ENCODE peak calls at places on chromosomes 1 and 21, in six cellular contexts. X, H, N, B, A and V are unnamed samples. For H3K27me3, the result is how much of the 10 kb centered on the place peaks cover.

GRCh38 chr1:21297975-21298374 is 7.7 kb upstream of the ECE1 start:
- DNase-seq in X (no peak), B (no peak), A (no peak), N (no peak), H (no peak), V (no peak)

GRCh38 chr1:151124763-151125403 is 21.5 kb downstream of the SEMA6C start:
- DNase-seq in X (no peak), N (no peak), H (no peak), B (no peak), A (no peak), V (no peak)

GRCh38 chr1:36119451-36119850 is 5.6 kb downstream of the COL8A2 start:
- DNase-seq in A (no peak), B (no peak), X (no peak), N (no peak), H (no peak), V (no peak)

GRCh38 chr1:181050922-181051321 is 17.1 kb downstream of the MR1 start:
- DNase-seq in B (no peak), A (no peak), X (no peak), N (no peak), H (no peak), V (no peak)

GRCh38 chr1:59492500-59492899 is 195.6 kb downstream of the FGGY start:
- DNase-seq in A (no peak), X (no peak), B (no peak), H (no peak), N (no peak), V (no peak)

GRCh38 chr1:83559090-83559489 is 439.8 kb downstream of the TTLL7 start:
- DNase-seq in N (no peak), A (no peak), X (no peak), B (no peak), H (no peak), V (no peak)

GRCh38 chr1:199685369-199685768 is 342.1 kb upstream of the NR5A2 start:
- DNase-seq in B (peak), H (peak), A (no peak), X (peak), N (peak), V (peak)

GRCh38 chr1:44021581-44022321 is 9.5 kb downstream of the SLC6A9 start:
- DNase-seq in N (no peak), A (no peak), H (no peak), X (no peak), B (no peak), V (no peak)

GRCh38 chr1:150973258-150973825 is 1.3 kb downstream of the CERS2 start:
- DNase-seq in X (no peak), H (no peak), A (no peak), N (no peak), B (no peak), V (no peak)

GRCh38 chr1:156860113-156860638 is 489 bp upstream of the NTRK1 start:
- DNase-seq in N (no peak), X (peak), A (no peak), B (peak), H (peak), V (no peak)

GRCh38 chr1:8427493-8427892 is 109.6 kb downstream of the SLC45A1 start:
- DNase-seq in X (no peak), B (no peak), H (no peak), A (no peak), N (no peak), V (no peak)

GRCh38 chr21:29299906-29300546 is 1.3 kb downstream of the BACH1 start:
- DNase-seq in B (peak), N (peak), A (peak), H (peak), X (peak), V (peak)

GRCh38 chr1:8431028-8431427 is 113.1 kb downstream of the SLC45A1 start:
- DNase-seq in B (no peak), A (no peak), H (no peak), N (no peak), X (no peak), V (no peak)

GRCh38 chr1:180462099-180462498 is 40.3 kb downstream of the ACBD6 start:
- DNase-seq in A (no peak), N (no peak), H (peak), B (no peak), X (no peak), V (no peak)

GRCh38 chr1:192951961-192952460 is 107.1 kb downstream of the UCHL5 start:
- DNase-seq in A (no peak), B (peak), X (peak), H (peak), N (peak), V (peak)

GRCh38 chr1:109201123-109201703 is 12.5 kb upstream of the SARS1 start:
- DNase-seq in N (peak), B (peak), A (no peak), X (peak), H (peak), V (peak)

GRCh38 chr1:159686599-159687299 is 27.6 kb downstream of the CRP start:
- DNase-seq in A (no peak), N (no peak), B (no peak), H (no peak), X (no peak), V (no peak)

GRCh38 chr1:240575976-240576666 is 35.8 kb downstream of the GREM2 start:
- DNase-seq in B (no peak), A (peak), N (no peak), H (peak), X (peak), V (no peak)

GRCh38 chr1:91765880-91766443 is 120.0 kb downstream of the TGFBR3 start:
- DNase-seq in A (no peak), H (no peak), B (no peak), N (no peak), X (no peak), V (no peak)

GRCh38 chr21:28334407-28334806 is 658.3 kb downstream of the LTN1 start:
- DNase-seq in H (no peak), A (no peak), X (no peak), B (peak), N (no peak), V (peak)

GRCh38 chr1:45250544-45250943 is 44.1 kb upstream of the ZSWIM5 start:
- DNase-seq in H (no peak), X (no peak), N (no peak), A (no peak), B (no peak), V (no peak)

GRCh38 chr1:45246760-45247159 is 40.4 kb upstream of the ZSWIM5 start:
- DNase-seq in A (no peak), X (peak), N (peak), H (peak), B (peak), V (peak)

GRCh38 chr1:45238846-45239245 is 32.4 kb upstream of the ZSWIM5 start:
- DNase-seq in X (no peak), B (no peak), H (no peak), A (no peak), N (no peak), V (no peak)

GRCh38 chr1:45243476-45244343 is 37.3 kb upstream of the ZSWIM5 start:
- DNase-seq in A (no peak), N (no peak), B (no peak), X (peak), H (no peak), V (no peak)

GRCh38 chr1:45244660-45245059 is 38.3 kb upstream of the ZSWIM5 start:
- DNase-seq in A (no peak), X (no peak), N (no peak), H (no peak), B (no peak), V (no peak)
- TF ChIP-seq CTCF in A (no peak), X (no peak), N (no peak), H (no peak), B (no peak), V (no peak)

GRCh38 chr1:4052657-4053056 is 152.6 kb upstream of the C1orf174 start:
- DNase-seq in H (no peak), A (no peak), X (no peak), B (no peak), N (no peak), V (no peak)
- H3K27me3 ChIP-seq in H (under half), A (under half), X (under half), B (half or more), N (under half), V (under half)

DNA sequence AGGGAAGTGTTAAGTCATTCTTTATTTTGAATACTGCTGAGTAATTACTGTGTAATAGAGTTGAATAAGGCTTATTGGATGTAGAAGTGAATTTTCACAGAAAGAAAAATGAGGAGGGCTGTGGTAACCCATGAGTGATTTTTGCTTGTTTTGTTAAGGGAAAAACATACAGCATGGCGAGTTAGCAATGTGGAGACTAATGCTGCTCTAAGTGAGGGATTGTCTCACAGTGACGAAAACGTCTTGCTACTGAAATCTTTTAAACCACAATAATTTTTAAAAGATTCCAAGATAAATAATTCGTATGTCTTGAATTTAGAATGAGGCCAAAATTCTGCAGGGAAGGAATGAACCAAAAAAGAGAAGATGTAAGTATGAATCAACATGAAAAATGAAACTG is 16.2 kb upstream of the PLA2G4A start:
- DNase-seq in N (no peak), H (peak), A (no peak), B (no peak), X (peak), V (peak)
- TF ChIP-seq CTCF in N (no peak), H (no peak), A (no peak), B (no peak), X (no peak), V (no peak)

GRCh38 chr1:47726496-47726855 is 270.7 kb downstream of the TRABD2B start:
- DNase-seq in H (no peak), N (no peak), B (no peak), X (no peak), A (no peak), V (no peak)

GRCh38 chr1:47724427-47724999 is 272.7 kb downstream of the TRABD2B start:
- DNase-seq in N (no peak), H (no peak), X (no peak), B (no peak), A (no peak), V (no peak)

GRCh38 chr1:47727051-47727708 is 270.0 kb downstream of the TRABD2B start:
- DNase-seq in N (no peak), A (no peak), H (no peak), X (no peak), B (no peak), V (no peak)

GRCh38 chr1:47725000-47725731 is 272.0 kb downstream of the TRABD2B start:
- DNase-seq in H (no peak), B (peak), N (no peak), A (no peak), X (no peak), V (no peak)

GRCh38 chr1:47725732-47726495 is 271.3 kb downstream of the TRABD2B start:
- DNase-seq in A (peak), X (peak), B (peak), N (peak), H (peak), V (no peak)
- H3K27me3 ChIP-seq in A (under half), X (under half), B (under half), N (half or more), H (under half), V (under half)

GRCh38 chr1:235158680-235159079 is 2.4 kb downstream of the RBM34 start:
- DNase-seq in N (no peak), B (no peak), X (no peak), H (no peak), A (no peak), V (no peak)

GRCh38 chr1:235161685-235162327 is 756 bp upstream of the RBM34 start:
- DNase-seq in A (no peak), B (no peak), H (no peak), X (no peak), N (no peak), V (no peak)

GRCh38 chr1:235157150-235157549 is 3.9 kb downstream of the RBM34 start:
- DNase-seq in X (no peak), B (no peak), H (no peak), A (no peak), N (no peak), V (no peak)

GRCh38 chr1:235160395-235160964 is 570 bp downstream of the RBM34 start:
- DNase-seq in H (peak), X (peak), A (no peak), N (no peak), B (peak), V (peak)

DNA sequence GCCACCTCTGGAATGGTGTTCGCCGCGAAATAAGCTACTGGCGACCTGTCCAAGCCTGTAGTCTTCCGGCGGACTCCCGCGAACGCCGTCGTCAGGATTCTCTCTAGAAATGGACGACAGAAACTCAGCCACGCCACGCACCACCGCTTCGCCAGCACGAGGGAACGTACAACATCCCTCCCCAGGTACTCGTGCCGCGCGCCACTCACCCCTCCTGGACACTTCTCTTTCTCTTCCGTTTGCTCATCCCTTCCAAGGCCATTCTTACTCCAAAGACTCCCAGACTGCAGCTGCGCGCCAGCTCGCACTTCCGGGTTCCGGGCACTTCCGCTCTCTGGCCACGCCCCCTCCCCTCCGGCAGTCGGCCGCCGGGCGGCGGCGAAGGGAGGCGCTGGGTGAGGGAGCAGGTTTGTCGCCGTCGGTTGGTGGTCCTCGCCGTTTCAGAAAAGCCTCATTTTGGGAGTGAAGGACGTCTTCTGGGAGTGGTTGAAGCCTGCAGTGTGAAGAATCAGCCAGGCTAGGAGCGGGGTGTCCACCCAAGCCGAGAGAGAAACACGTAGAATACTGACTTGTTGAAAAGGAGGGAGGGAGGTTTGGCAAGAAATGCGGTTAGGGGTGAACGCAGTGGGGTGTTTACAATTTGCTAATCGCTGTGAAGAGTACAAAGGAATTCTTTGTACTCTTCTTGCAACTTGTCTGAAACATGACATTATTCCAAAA is at the start of gene RBM34:
- DNase-seq in X (peak), A (peak), H (peak), B (peak), N (peak), V (peak)
- TF ChIP-seq CTCF in X (peak), A (peak), H (peak), B (no peak), N (peak), V (no peak)

DNA sequence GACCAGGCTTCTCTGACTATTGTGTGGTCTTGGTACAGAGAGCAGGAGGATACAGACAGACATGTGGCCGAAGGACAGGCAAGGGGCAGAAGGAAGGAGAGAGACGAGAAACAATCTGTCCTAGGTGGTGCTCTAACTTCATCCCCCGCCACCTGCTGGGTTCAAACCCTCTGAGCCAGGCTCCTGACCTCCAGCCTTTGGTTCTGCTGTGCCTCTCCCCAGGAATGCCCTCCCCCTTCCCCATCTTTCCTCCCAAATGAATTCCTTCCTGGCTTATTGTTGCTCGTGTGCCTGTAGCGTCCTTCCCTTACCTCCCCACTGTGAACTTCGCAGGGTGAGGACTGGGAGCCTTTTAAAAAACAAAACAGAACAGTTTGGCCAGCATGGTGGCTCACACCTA is 5.4 kb downstream of the TCEA3 start:
- DNase-seq in H (no peak), N (no peak), B (no peak), A (no peak), X (no peak), V (no peak)
- H3K27me3 ChIP-seq in H (under half), N (under half), B (under half), A (under half), X (under half), V (under half)